ENCODE peak calls at places on chromosomes 13 and 19, in six cellular contexts. O is neural progenitor cell, V is fibroblast of lung, Z is heart left ventricle, Y is tibial nerve, I is fibroblast of pulmonary artery. D is an unnamed sample.

GRCh38 chr13:48562296-48563066 is 29.6 kb upstream of the RCBTB2 start:
- DNase-seq in V (peak), Y (no peak), O (no peak), I (no peak), Z (no peak), D (no peak)

GRCh38 chr13:59425211-59425721 is 738.5 kb downstream of the DIAPH3 start:
- DNase-seq in I (peak), O (no peak), Y (no peak), Z (no peak), V (peak), D (no peak)

GRCh38 chr19:17811103-17811502 is 10.2 kb downstream of the INSL3 start:
- DNase-seq in Z (no peak), O (no peak), I (no peak), V (no peak), Y (no peak), D (no peak)

GRCh38 chr19:16026131-16026530 is 50.2 kb upstream of the TPM4 start:
- DNase-seq in Y (no peak), V (no peak), O (no peak), I (no peak), Z (no peak), D (no peak)

GRCh38 chr19:3852614-3853254 is 16.1 kb downstream of the ZFR2 start:
- DNase-seq in I (peak), Y (no peak), V (peak), O (no peak), Z (no peak), D (peak)

GRCh38 chr19:35666251-35666913 is at the start of gene UPK1A:
- DNase-seq in V (no peak), Z (no peak), O (no peak), Y (no peak), I (no peak), D (peak)

GRCh38 chr13:42102961-42103688 is 54.7 kb downstream of the DGKH start:
- DNase-seq in I (no peak), Y (no peak), O (no peak), Z (no peak), V (peak), D (no peak)

GRCh38 chr13:77028202-77028601 is 1.2 kb upstream of the FBXL3 start:
- DNase-seq in Y (no peak), I (peak), O (no peak), Z (peak), V (peak), D (no peak)

GRCh38 chr13:46181799-46182490 is at the start of gene LCP1:
- DNase-seq in Z (no peak), V (no peak), Y (peak), I (no peak), O (no peak), D (no peak)

GRCh38 chr19:50332264-50333038 is 3.3 kb upstream of the KCNC3 start:
- DNase-seq in Z (peak), O (peak), V (no peak), I (no peak), Y (no peak), D (peak)

GRCh38 chr19:50332014-50332263 is 2.8 kb upstream of the KCNC3 start:
- DNase-seq in Y (no peak), V (no peak), I (no peak), Z (no peak), O (no peak), D (no peak)

GRCh38 chr19:50329146-50329925 is at the start of gene KCNC3:
- DNase-seq in V (peak), Z (peak), Y (peak), O (peak), I (peak), D (peak)

GRCh38 chr19:50331187-50332013 is 2.2 kb upstream of the KCNC3 start:
- DNase-seq in O (peak), V (no peak), Z (no peak), I (no peak), Y (no peak), D (peak)

GRCh38 chr19:50330365-50331078 is 1.3 kb upstream of the KCNC3 start:
- DNase-seq in V (peak), Z (peak), I (peak), Y (peak), O (peak), D (peak)
- H3K4me3 ChIP-seq in V (no peak), Z (peak), I (no peak), Y (peak), O (peak), D (peak)

DNA sequence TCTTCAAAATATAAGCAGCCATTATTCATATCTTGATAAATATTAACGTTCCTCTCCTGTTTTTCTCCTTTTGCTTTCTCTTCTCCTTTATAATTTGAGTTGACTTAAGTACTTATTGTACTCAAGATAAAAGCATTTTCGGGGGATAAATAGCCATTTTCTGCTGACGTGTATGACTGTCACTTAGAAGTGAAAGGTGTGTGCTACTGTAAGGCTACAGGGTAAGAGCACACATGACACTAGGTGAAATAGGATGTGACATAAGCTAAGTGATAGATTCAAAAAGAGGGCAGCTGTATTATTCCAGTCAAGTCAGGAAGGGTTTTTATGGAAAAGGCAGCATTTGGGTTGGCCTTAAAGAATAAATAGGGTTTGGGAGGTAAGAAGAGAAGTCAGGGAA is 128.5 kb downstream of the GPC6 start:
- DNase-seq in V (no peak), O (no peak), Y (no peak), Z (no peak), I (no peak), D (no peak)
- H3K4me3 ChIP-seq in V (no peak), O (no peak), Y (no peak), Z (no peak), I (no peak), D (no peak)

GRCh38 chr19:39001016-39001415 is 25.5 kb upstream of the FBXO17 start:
- DNase-seq in O (no peak), I (no peak), Z (no peak), V (no peak), Y (no peak), D (no peak)
- H3K4me3 ChIP-seq in O (no peak), I (no peak), Z (no peak), V (no peak), Y (no peak), D (no peak)

GRCh38 chr13:27455331-27455855 is 5.0 kb upstream of the MTIF3 start:
- DNase-seq in I (no peak), V (no peak), Y (no peak), O (no peak), Z (no peak), D (peak)
- H3K4me3 ChIP-seq in I (peak), V (peak), Y (peak), O (no peak), Z (peak), D (no peak)

GRCh38 chr19:5828661-5829566 is 10.6 kb downstream of the FUT6 start:
- DNase-seq in Z (peak), O (peak), V (no peak), I (peak), Y (no peak), D (peak)

GRCh38 chr19:5832049-5832448 is 7.5 kb downstream of the FUT6 start:
- DNase-seq in I (no peak), Y (no peak), O (no peak), Z (no peak), V (no peak), D (peak)

GRCh38 chr19:5831152-5831551 is 8.3 kb downstream of the FUT6 start:
- DNase-seq in O (no peak), I (no peak), V (no peak), Y (no peak), Z (no peak), D (no peak)

GRCh38 chr19:5829567-5830315 is 9.8 kb downstream of the FUT6 start:
- DNase-seq in I (no peak), Z (no peak), V (no peak), O (no peak), Y (no peak), D (no peak)

DNA sequence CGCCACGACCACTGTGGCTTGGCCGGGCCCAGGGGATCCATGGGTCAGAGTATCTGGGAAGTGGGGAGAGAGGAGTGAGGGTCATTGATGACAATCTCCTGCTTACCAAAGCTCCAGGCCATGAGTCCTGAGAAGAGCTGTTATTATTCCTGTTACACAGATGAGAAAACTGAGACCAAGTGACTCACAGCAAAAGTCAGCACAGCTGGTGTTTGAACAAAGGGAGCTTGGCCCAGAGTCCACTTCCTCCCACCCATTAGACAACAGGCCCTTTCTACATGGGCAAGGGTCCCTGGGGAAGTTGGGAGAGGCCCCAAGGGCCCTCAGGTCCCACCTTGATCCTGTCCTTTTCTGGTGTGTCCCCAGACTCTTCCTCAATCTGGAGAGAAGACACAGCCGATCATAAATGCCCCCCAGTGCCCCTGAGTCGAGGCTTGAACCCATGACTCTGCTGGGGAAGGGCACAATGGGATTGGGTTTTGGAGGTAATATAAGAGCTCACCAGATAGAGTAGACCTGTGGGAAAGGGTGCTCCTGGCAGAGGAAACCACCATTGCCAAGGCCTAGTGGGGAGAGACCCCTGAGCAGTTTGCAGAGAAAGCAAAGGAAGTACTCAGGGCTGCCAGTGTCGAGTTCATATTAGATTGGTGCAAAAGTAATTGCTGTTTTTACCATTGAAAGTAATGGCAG is 6.8 kb downstream of the FUT6 start:
- DNase-seq in I (no peak), O (no peak), Y (no peak), V (no peak), Z (no peak), D (peak)
- H3K4me3 ChIP-seq in I (no peak), O (no peak), Y (no peak), V (no peak), Z (no peak), D (no peak)